ENCODE peak calls at places on chromosomes 6 and 20, in nine cellular contexts. C, T, H, A, J, O, S, X and R are unnamed samples.

GRCh38 chr6:7787137-7787575 is 61.3 kb downstream of the BMP6 start:
- DNase-seq in C (no peak), T (no peak), H (no peak), A (no peak), J (peak; percentile 1), O (no peak), S (no peak), X (peak; percentile 24), R (no peak)

GRCh38 chr6:26234421-26235239 is 130.4 kb upstream of the BTN3A2 start:
- DNase-seq in C (peak; percentile 80), T (peak; percentile 80), H (peak; percentile 84), A (no peak), J (peak; percentile 94), O (no peak), S (no peak), X (peak; percentile 85), R (no peak)

GRCh38 chr6:15017251-15017650 is 228.6 kb upstream of the JARID2 start:
- DNase-seq in C (no peak), T (no peak), H (no peak), A (no peak), J (no peak), O (no peak), S (no peak), X (no peak), R (no peak)

GRCh38 chr20:63520594-63520938 is at the start of gene PPDPF:
- DNase-seq in C (peak; percentile 77), T (peak; percentile 82), H (peak; percentile 89), A (no peak), J (peak; percentile 84), O (peak; percentile 89), S (no peak), X (peak; percentile 78), R (peak; percentile 77)

GRCh38 chr20:41717464-41717863 is 99.3 kb upstream of the CHD6 start:
- DNase-seq in C (no peak), T (no peak), H (no peak), A (no peak), J (no peak), O (peak; percentile 49), S (no peak), X (no peak), R (no peak)

GRCh38 chr6:136173519-136174507 is 76.3 kb downstream of the MTFR2 start:
- DNase-seq in C (no peak), T (no peak), H (no peak), A (no peak), J (no peak), O (no peak), S (no peak), X (no peak), R (no peak)

GRCh38 chr20:40689100-40689942 is at the start of gene MAFB:
- DNase-seq in C (peak; percentile 90), T (peak; percentile 27), H (no peak), A (peak; percentile 91), J (peak; percentile 91), O (peak; percentile 97), S (peak; percentile 95), X (peak; percentile 77), R (peak; percentile 92)

GRCh38 chr6:37182736-37183590 is 13.0 kb downstream of the PIM1 start:
- DNase-seq in C (peak; percentile 65), T (no peak), H (peak; percentile 73), A (no peak), J (peak; percentile 75), O (no peak), S (no peak), X (no peak), R (no peak)

GRCh38 chr20:16100767-16101166 is 472.5 kb downstream of the KIF16B start:
- DNase-seq in C (no peak), T (no peak), H (no peak), A (no peak), J (peak; percentile 2), O (no peak), S (no peak), X (no peak), R (no peak)

GRCh38 chr6:56766806-56767178 is 124.1 kb upstream of the DST start:
- DNase-seq in C (peak; percentile 96), T (no peak), H (no peak), A (no peak), J (no peak), O (no peak), S (no peak), X (peak; percentile 92), R (no peak)

GRCh38 chr6:168363302-168363701 is 43.7 kb upstream of the DACT2 start:
- DNase-seq in C (no peak), T (no peak), H (no peak), A (no peak), J (no peak), O (no peak), S (no peak), X (no peak), R (no peak)

GRCh38 chr6:145815351-145815772 is 767 bp upstream of the FBXO30 start:
- DNase-seq in C (no peak), T (peak; percentile 33), H (no peak), A (no peak), J (no peak), O (peak; percentile 52), S (no peak), X (no peak), R (peak; percentile 43)

GRCh38 chr6:41503841-41504525 is 42.2 kb upstream of the FOXP4 start:
- DNase-seq in C (no peak), T (peak; percentile 27), H (peak; percentile 13), A (no peak), J (no peak), O (no peak), S (no peak), X (peak; percentile 16), R (no peak)

GRCh38 chr6:107628878-107629277 is 139.0 kb downstream of the SOBP start:
- DNase-seq in C (no peak), T (no peak), H (no peak), A (no peak), J (no peak), O (no peak), S (no peak), X (no peak), R (no peak)

GRCh38 chr20:25035924-25036323 is 22.0 kb downstream of the ACSS1 start:
- DNase-seq in C (peak; percentile 40), T (no peak), H (peak; percentile 35), A (no peak), J (no peak), O (no peak), S (no peak), X (no peak), R (no peak)

GRCh38 chr6:85429346-85429745 is 20.5 kb upstream of the NT5E start:
- DNase-seq in C (no peak), T (no peak), H (no peak), A (no peak), J (no peak), O (no peak), S (no peak), X (no peak), R (no peak)

GRCh38 chr20:22088882-22089281 is 383.4 kb downstream of the PAX1 start:
- DNase-seq in C (no peak), T (no peak), H (no peak), A (no peak), J (no peak), O (no peak), S (no peak), X (no peak), R (no peak)
- H3K27ac ChIP-seq in C (no peak overlapping the region), T (no peak overlapping the region), H (no peak overlapping the region), A (no peak overlapping the region), J (no peak overlapping the region), O (no peak overlapping the region), S (no peak overlapping the region), X (no peak overlapping the region), R (no peak overlapping the region)

DNA sequence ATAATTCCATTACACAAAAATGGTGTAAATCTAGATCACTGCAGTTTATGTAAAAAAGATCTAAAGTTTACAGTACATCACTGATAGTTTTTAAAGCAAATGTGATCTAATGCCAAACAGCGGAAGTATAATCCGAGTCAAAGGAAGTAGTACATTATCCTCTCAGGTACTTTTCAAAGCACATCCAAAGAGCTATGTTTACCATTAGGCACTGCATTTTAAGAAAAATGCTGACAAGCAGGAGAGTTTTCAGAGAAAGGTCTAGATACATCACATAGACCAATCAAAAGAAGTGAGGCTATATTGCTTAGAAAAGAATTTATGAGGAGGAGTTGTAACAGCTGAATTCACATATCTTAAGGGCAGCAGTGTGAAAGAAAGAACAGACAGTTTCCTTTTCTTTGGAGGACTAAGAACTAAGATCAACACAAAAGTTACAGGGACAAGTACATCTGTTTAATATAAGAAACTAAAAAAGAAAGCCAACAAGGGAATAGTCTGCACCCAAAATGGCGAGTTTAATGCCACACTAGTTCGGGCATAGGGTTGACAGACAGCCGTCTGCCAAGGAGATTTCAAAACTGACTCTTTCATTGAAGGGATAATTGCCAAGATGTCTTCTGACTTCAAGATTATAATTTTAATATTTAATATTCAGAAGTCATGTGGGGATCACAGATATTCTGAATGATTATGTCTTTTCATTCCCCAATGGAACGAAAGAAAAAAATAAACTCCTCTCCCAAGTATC is 1.4 kb downstream of the ZNF184 start:
- DNase-seq in C (no peak), T (no peak), H (no peak), A (no peak), J (peak; percentile 11), O (no peak), S (no peak), X (no peak), R (no peak)
- H3K27ac ChIP-seq in C (peak overlapping the region; percentile 94), T (peak overlapping the region; percentile 94), H (peak overlapping the region; percentile 94), A (no peak overlapping the region), J (no peak overlapping the region), O (peak overlapping the region; percentile 89), S (no peak overlapping the region), X (peak overlapping the region; percentile 86), R (no peak overlapping the region)

DNA sequence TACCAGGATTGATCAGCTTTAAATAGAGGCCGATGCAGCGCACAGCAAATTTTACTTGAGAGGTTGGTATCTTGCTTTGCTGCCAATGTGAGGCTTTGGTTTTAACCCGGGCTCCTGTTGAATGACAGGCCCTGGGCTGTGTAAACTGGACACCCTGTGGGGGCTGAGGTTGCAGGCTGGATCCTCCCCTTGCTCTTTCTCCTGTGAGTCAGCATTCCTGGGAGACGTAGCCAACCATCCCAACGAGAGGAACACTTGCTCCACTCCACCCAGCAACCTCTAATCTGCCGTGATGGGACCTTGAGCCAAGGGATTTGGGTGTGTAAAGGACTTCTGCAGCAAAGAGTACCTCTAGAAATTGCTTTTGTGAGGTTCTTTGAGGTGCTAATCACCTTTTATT is 898.7 kb downstream of the TFAP2A start:
- DNase-seq in C (no peak), T (peak; percentile 35), H (no peak), A (peak; percentile 17), J (no peak), O (no peak), S (no peak), X (peak; percentile 76), R (no peak)
- H3K27ac ChIP-seq in C (no peak overlapping the region), T (peak overlapping the region; percentile 84), H (no peak overlapping the region), A (no peak overlapping the region), J (no peak overlapping the region), O (no peak overlapping the region), S (no peak overlapping the region), X (peak overlapping the region; percentile 79), R (no peak overlapping the region)

DNA sequence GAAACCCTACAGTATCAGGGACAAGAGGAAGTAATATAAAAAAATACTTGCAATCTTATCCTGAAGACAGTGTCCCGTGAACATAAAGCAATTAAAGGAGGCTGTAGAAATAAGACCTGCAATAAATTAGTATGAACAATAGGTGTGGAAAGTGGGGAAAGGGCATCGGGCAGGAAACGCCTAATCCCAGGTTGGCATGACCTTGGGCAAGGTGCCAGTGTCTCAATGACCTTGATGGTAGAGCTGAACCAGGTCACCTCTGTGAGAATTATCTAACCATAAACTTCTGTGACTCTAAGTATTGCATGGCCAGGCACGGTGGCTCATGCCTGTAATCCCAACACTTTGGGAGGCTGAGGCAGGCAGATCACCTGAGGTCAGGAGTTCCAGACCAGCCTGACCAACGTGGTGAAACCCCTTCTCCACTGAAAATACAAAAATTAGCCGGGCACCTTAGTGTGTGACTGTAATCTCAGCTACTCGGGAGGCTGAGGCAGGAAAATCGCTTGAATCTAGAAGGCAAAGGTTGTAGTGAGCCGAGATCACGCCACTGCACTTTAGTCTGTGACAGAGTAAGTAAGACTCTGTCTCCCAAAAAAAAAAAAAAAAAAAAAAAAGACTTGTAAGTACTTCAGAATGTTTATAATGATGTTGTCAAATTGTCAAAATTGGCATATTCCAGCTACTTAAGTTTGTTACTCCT is 115.4 kb downstream of the LY86 start:
- DNase-seq in C (no peak), T (no peak), H (no peak), A (no peak), J (peak; percentile 98), O (no peak), S (no peak), X (no peak), R (no peak)
- H3K27ac ChIP-seq in C (no peak overlapping the region), T (no peak overlapping the region), H (no peak overlapping the region), A (no peak overlapping the region), J (peak overlapping the region; percentile 95), O (no peak overlapping the region), S (no peak overlapping the region), X (no peak overlapping the region), R (no peak overlapping the region)